ENCODE peak calls at places on chromosomes 4 and X, in four cellular contexts. One of them, this sample, is unnamed.

GRCh38 chr4:153241970-153242847 is 38.0 kb downstream of the TRIM2 start:
- DNase-seq in left ventricle myocardium inferior: no peak
- DNase-seq in lower leg skin: no peak
- DNase-seq in cardiac muscle cell: no peak
- DNase-seq in this sample: no peak

GRCh38 chrX:107677501-107677901 is 49.2 kb downstream of the PRPS1 start:
- DNase-seq in cardiac muscle cell: peak
- DNase-seq in left ventricle myocardium inferior: no peak
- DNase-seq in lower leg skin: no peak
- DNase-seq in this sample: peak

GRCh38 chrX:20128678-20129077 is 12.0 kb upstream of the MAP7D2 start:
- DNase-seq in cardiac muscle cell: no peak
- DNase-seq in left ventricle myocardium inferior: no peak
- DNase-seq in lower leg skin: no peak
- DNase-seq in this sample: peak

GRCh38 chr4:145937021-145937861 is 1.4 kb downstream of the ZNF827 start:
- DNase-seq in left ventricle myocardium inferior: peak
- DNase-seq in cardiac muscle cell: peak
- DNase-seq in lower leg skin: peak
- DNase-seq in this sample: peak

GRCh38 chr4:29336851-29337250 is 1383.3 kb upstream of the PCDH7 start:
- DNase-seq in cardiac muscle cell: no peak
- DNase-seq in left ventricle myocardium inferior: no peak
- DNase-seq in lower leg skin: no peak
- DNase-seq in this sample: no peak

GRCh38 chr4:39587881-39588280 is 50.8 kb downstream of the SMIM14 start:
- DNase-seq in cardiac muscle cell: no peak
- DNase-seq in left ventricle myocardium inferior: no peak
- DNase-seq in lower leg skin: no peak
- DNase-seq in this sample: no peak

GRCh38 chr4:41070516-41071281 is 143.6 kb downstream of the APBB2 start:
- DNase-seq in left ventricle myocardium inferior: no peak
- DNase-seq in lower leg skin: no peak
- DNase-seq in cardiac muscle cell: no peak
- DNase-seq in this sample: no peak

GRCh38 chr4:169254546-169254983 is 16.2 kb downstream of the SH3RF1 start:
- DNase-seq in left ventricle myocardium inferior: no peak
- DNase-seq in cardiac muscle cell: no peak
- DNase-seq in lower leg skin: no peak
- DNase-seq in this sample: peak

GRCh38 chr4:94127707-94128328 is 79.8 kb upstream of the SMARCAD1 start:
- DNase-seq in left ventricle myocardium inferior: no peak
- DNase-seq in cardiac muscle cell: peak
- DNase-seq in lower leg skin: no peak
- DNase-seq in this sample: peak

GRCh38 chr4:7172946-7173345 is 19.4 kb upstream of the SORCS2 start:
- DNase-seq in cardiac muscle cell: no peak
- DNase-seq in left ventricle myocardium inferior: no peak
- DNase-seq in lower leg skin: no peak
- DNase-seq in this sample: no peak

GRCh38 chr4:47215759-47216158 is 184.4 kb downstream of the GABRB1 start:
- DNase-seq in left ventricle myocardium inferior: no peak
- DNase-seq in cardiac muscle cell: no peak
- DNase-seq in lower leg skin: no peak
- DNase-seq in this sample: no peak

GRCh38 chr4:128528793-128529553 is 241.4 kb upstream of the PGRMC2 start:
- DNase-seq in cardiac muscle cell: peak
- DNase-seq in left ventricle myocardium inferior: no peak
- DNase-seq in lower leg skin: peak
- DNase-seq in this sample: peak

GRCh38 chr4:25903905-25904747 is 9.9 kb upstream of the SMIM20 start:
- DNase-seq in lower leg skin: no peak
- DNase-seq in left ventricle myocardium inferior: no peak
- DNase-seq in cardiac muscle cell: no peak
- DNase-seq in this sample: peak

GRCh38 chr4:7019367-7019766 is 23.8 kb upstream of the TADA2B start:
- DNase-seq in left ventricle myocardium inferior: no peak
- DNase-seq in cardiac muscle cell: no peak
- DNase-seq in lower leg skin: no peak
- DNase-seq in this sample: no peak

GRCh38 chr4:85370400-85371032 is 104.4 kb upstream of the ARHGAP24 start:
- DNase-seq in lower leg skin: peak
- DNase-seq in cardiac muscle cell: peak
- DNase-seq in left ventricle myocardium inferior: no peak
- DNase-seq in this sample: peak

GRCh38 chr4:29046716-29047115 is 1673.5 kb upstream of the PCDH7 start:
- DNase-seq in lower leg skin: no peak
- DNase-seq in cardiac muscle cell: no peak
- DNase-seq in left ventricle myocardium inferior: no peak
- DNase-seq in this sample: peak

GRCh38 chr4:153365003-153365402 is 20.5 kb downstream of the MND1 start:
- DNase-seq in lower leg skin: no peak
- DNase-seq in cardiac muscle cell: no peak
- DNase-seq in left ventricle myocardium inferior: no peak
- DNase-seq in this sample: no peak

GRCh38 chr4:171117457-171117856 is 695.7 kb upstream of the GALNTL6 start:
- DNase-seq in cardiac muscle cell: no peak
- DNase-seq in lower leg skin: no peak
- DNase-seq in left ventricle myocardium inferior: no peak
- DNase-seq in this sample: peak

GRCh38 chr4:186104114-186104894 is at the start of gene FAM149A:
- DNase-seq in cardiac muscle cell: peak
- DNase-seq in lower leg skin: peak
- DNase-seq in left ventricle myocardium inferior: peak
- DNase-seq in this sample: peak

GRCh38 chr4:52822583-52823477 is 39.3 kb upstream of the RASL11B start:
- DNase-seq in left ventricle myocardium inferior: no peak
- DNase-seq in lower leg skin: peak
- DNase-seq in cardiac muscle cell: no peak
- DNase-seq in this sample: peak

GRCh38 chrX:69137371-69137881 is 27.8 kb downstream of the PJA1 start:
- DNase-seq in cardiac muscle cell: no peak
- DNase-seq in lower leg skin: no peak
- DNase-seq in left ventricle myocardium inferior: no peak
- DNase-seq in this sample: no peak

GRCh38 chr4:67713531-67714247 is 12.7 kb upstream of the UBA6 start:
- DNase-seq in cardiac muscle cell: no peak
- DNase-seq in lower leg skin: no peak
- DNase-seq in left ventricle myocardium inferior: no peak
- DNase-seq in this sample: no peak

GRCh38 chrX:116490091-116490490 is 27.3 kb upstream of the CT83 start:
- DNase-seq in left ventricle myocardium inferior: no peak
- DNase-seq in cardiac muscle cell: peak
- DNase-seq in lower leg skin: no peak
- DNase-seq in this sample: no peak
- TF ChIP-seq CTCF in left ventricle myocardium inferior: peak
- TF ChIP-seq CTCF in cardiac muscle cell: peak
- TF ChIP-seq CTCF in lower leg skin: no peak
- TF ChIP-seq CTCF in this sample: peak

DNA sequence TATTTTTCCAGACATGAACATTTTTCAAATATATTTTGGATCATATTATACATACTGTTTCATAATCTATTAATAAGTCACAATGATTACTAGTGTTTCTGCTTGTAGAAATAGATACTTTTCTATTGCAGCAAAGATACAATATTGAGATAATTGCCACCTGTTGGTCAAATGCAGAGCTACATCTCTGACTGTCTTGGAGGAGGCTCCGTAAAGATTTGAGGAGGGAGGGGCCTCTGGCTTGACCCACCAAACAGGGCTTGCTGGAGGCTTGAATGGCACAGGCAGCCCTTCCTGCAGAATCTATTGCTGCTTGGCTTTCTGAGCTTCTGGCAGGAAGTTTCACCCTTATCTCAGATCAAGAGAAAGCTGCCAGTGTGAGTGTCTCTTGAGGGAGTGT is 99.3 kb upstream of the ARMCX2 start:
- DNase-seq in left ventricle myocardium inferior: peak
- DNase-seq in cardiac muscle cell: peak
- DNase-seq in lower leg skin: no peak
- DNase-seq in this sample: peak
- TF ChIP-seq CTCF in left ventricle myocardium inferior: peak
- TF ChIP-seq CTCF in cardiac muscle cell: peak
- TF ChIP-seq CTCF in lower leg skin: no peak
- TF ChIP-seq CTCF in this sample: peak

DNA sequence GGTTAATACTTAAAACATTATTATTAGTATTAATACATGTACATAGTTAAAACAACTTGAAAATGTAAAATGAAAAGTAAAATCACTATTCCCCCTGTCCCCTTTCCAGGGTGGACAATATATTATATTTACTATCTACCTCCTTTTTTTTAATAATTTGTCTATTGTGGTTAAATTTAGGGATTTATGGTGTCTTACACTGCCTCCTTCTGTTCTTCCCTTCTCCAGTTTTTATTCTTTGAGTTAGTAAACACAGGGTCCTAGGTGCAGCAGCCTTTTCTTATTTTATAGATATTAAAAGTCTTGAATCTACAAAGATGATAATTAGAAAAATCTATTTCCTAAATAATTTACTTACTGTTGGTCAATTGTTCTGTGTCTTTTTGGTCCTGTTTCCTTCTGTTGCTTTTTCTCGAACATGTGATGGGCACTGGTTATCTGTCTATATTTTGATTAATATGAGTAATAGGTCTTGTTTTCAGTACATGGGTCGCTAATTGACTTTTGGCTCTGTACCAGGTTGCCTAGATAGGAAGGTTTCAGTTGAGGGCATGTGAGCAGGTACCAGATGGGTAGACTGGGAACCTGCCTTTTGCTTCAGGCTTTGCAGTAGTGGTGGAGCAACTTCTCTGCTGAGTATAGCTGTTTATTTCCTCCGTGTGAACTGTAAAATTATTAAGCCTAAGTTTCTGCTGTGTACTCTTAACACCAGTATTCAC is 1.1 kb downstream of the NUDT9 start:
- DNase-seq in lower leg skin: no peak
- DNase-seq in cardiac muscle cell: no peak
- DNase-seq in left ventricle myocardium inferior: no peak
- DNase-seq in this sample: peak
- TF ChIP-seq CTCF in lower leg skin: no peak
- TF ChIP-seq CTCF in cardiac muscle cell: peak
- TF ChIP-seq CTCF in left ventricle myocardium inferior: no peak
- TF ChIP-seq CTCF in this sample: no peak

GRCh38 chr4:88628746-88629145 is 36.5 kb downstream of the HERC3 start:
- DNase-seq in left ventricle myocardium inferior: no peak
- DNase-seq in cardiac muscle cell: no peak
- DNase-seq in lower leg skin: no peak
- DNase-seq in this sample: peak
- TF ChIP-seq CTCF in left ventricle myocardium inferior: no peak
- TF ChIP-seq CTCF in cardiac muscle cell: no peak
- TF ChIP-seq CTCF in lower leg skin: no peak
- TF ChIP-seq CTCF in this sample: peak

GRCh38 chr4:123317211-123317610 is 79.4 kb upstream of the SPRY1 start:
- DNase-seq in cardiac muscle cell: no peak
- DNase-seq in left ventricle myocardium inferior: no peak
- DNase-seq in lower leg skin: no peak
- DNase-seq in this sample: no peak

GRCh38 chr4:123308667-123309066 is 87.9 kb upstream of the SPRY1 start:
- DNase-seq in lower leg skin: no peak
- DNase-seq in left ventricle myocardium inferior: no peak
- DNase-seq in cardiac muscle cell: no peak
- DNase-seq in this sample: no peak

GRCh38 chr4:123315617-123316016 is 81.0 kb upstream of the SPRY1 start:
- DNase-seq in cardiac muscle cell: no peak
- DNase-seq in left ventricle myocardium inferior: no peak
- DNase-seq in lower leg skin: no peak
- DNase-seq in this sample: no peak

GRCh38 chr4:123312951-123313592 is 83.5 kb upstream of the SPRY1 start:
- DNase-seq in lower leg skin: no peak
- DNase-seq in left ventricle myocardium inferior: no peak
- DNase-seq in cardiac muscle cell: no peak
- DNase-seq in this sample: no peak
- TF ChIP-seq CTCF in lower leg skin: no peak
- TF ChIP-seq CTCF in left ventricle myocardium inferior: no peak
- TF ChIP-seq CTCF in cardiac muscle cell: no peak
- TF ChIP-seq CTCF in this sample: no peak

GRCh38 chr4:22237155-22237751 is 278.6 kb downstream of the ADGRA3 start:
- DNase-seq in lower leg skin: no peak
- DNase-seq in cardiac muscle cell: peak
- DNase-seq in left ventricle myocardium inferior: no peak
- DNase-seq in this sample: peak
- TF ChIP-seq CTCF in lower leg skin: no peak
- TF ChIP-seq CTCF in cardiac muscle cell: peak
- TF ChIP-seq CTCF in left ventricle myocardium inferior: peak
- TF ChIP-seq CTCF in this sample: peak

GRCh38 chrX:17067534-17067933 is 121.1 kb downstream of the REPS2 start:
- DNase-seq in lower leg skin: no peak
- DNase-seq in cardiac muscle cell: no peak
- DNase-seq in left ventricle myocardium inferior: no peak
- DNase-seq in this sample: no peak
- TF ChIP-seq CTCF in lower leg skin: no peak
- TF ChIP-seq CTCF in cardiac muscle cell: no peak
- TF ChIP-seq CTCF in left ventricle myocardium inferior: no peak
- TF ChIP-seq CTCF in this sample: no peak

GRCh38 chrX:16138108-16138427 is 14.7 kb downstream of the GRPR start:
- DNase-seq in cardiac muscle cell: peak
- DNase-seq in lower leg skin: no peak
- DNase-seq in left ventricle myocardium inferior: no peak
- DNase-seq in this sample: peak
- TF ChIP-seq CTCF in cardiac muscle cell: no peak
- TF ChIP-seq CTCF in lower leg skin: no peak
- TF ChIP-seq CTCF in left ventricle myocardium inferior: peak
- TF ChIP-seq CTCF in this sample: no peak

GRCh38 chrX:6021316-6022091 is 207.2 kb downstream of the NLGN4X start:
- DNase-seq in left ventricle myocardium inferior: no peak
- DNase-seq in cardiac muscle cell: peak
- DNase-seq in lower leg skin: peak
- DNase-seq in this sample: peak
- TF ChIP-seq CTCF in left ventricle myocardium inferior: peak
- TF ChIP-seq CTCF in cardiac muscle cell: peak
- TF ChIP-seq CTCF in lower leg skin: no peak
- TF ChIP-seq CTCF in this sample: peak

GRCh38 chr4:121376097-121376496 is 4.7 kb downstream of the QRFPR start:
- DNase-seq in lower leg skin: no peak
- DNase-seq in cardiac muscle cell: no peak
- DNase-seq in left ventricle myocardium inferior: no peak
- DNase-seq in this sample: peak
- TF ChIP-seq CTCF in lower leg skin: no peak
- TF ChIP-seq CTCF in cardiac muscle cell: no peak
- TF ChIP-seq CTCF in left ventricle myocardium inferior: no peak
- TF ChIP-seq CTCF in this sample: no peak